ENCODE peak calls at places on chromosomes 3 and 15, in five cellular contexts. One of them, this sample, is unnamed.
A peak's percentile ranks its signal among the peaks of the same experiment; 100 is the strongest.

GRCh38 chr3:7371693-7372572 is 511.0 kb downstream of the GRM7 start:
- DNase-seq in esophagus muscularis mucosa: no peak
- DNase-seq in cardiac fibroblast: no peak
- DNase-seq in fibroblast of villous mesenchyme: no peak
- DNase-seq in lower leg skin: no peak
- DNase-seq in this sample: no peak

GRCh38 chr15:87971076-87971475 is 285.5 kb downstream of the NTRK3 start:
- DNase-seq in esophagus muscularis mucosa: no peak
- DNase-seq in cardiac fibroblast: no peak
- DNase-seq in fibroblast of villous mesenchyme: no peak
- DNase-seq in lower leg skin: no peak
- DNase-seq in this sample: no peak

GRCh38 chr3:178385280-178385952 is 150.8 kb upstream of the KCNMB2 start:
- DNase-seq in esophagus muscularis mucosa: no peak
- DNase-seq in cardiac fibroblast: peak; percentile 65
- DNase-seq in fibroblast of villous mesenchyme: peak; percentile 61
- DNase-seq in lower leg skin: no peak
- DNase-seq in this sample: peak; percentile 51

GRCh38 chr3:127325630-127325961 is 37.8 kb upstream of the PRR20G start:
- DNase-seq in esophagus muscularis mucosa: no peak
- DNase-seq in cardiac fibroblast: peak; percentile 7
- DNase-seq in fibroblast of villous mesenchyme: no peak
- DNase-seq in lower leg skin: no peak
- DNase-seq in this sample: no peak

GRCh38 chr15:57436961-57437360 is 60.7 kb downstream of the CGNL1 start:
- DNase-seq in esophagus muscularis mucosa: no peak
- DNase-seq in cardiac fibroblast: no peak
- DNase-seq in fibroblast of villous mesenchyme: no peak
- DNase-seq in lower leg skin: no peak
- DNase-seq in this sample: no peak

GRCh38 chr15:67086650-67086941 is 21.2 kb downstream of the SMAD3 start:
- DNase-seq in esophagus muscularis mucosa: no peak
- DNase-seq in cardiac fibroblast: no peak
- DNase-seq in fibroblast of villous mesenchyme: no peak
- DNase-seq in lower leg skin: no peak
- DNase-seq in this sample: no peak

GRCh38 chr15:65583701-65584100 is 27.2 kb downstream of the INTS14 start:
- DNase-seq in esophagus muscularis mucosa: no peak
- DNase-seq in cardiac fibroblast: peak; percentile 71
- DNase-seq in fibroblast of villous mesenchyme: peak; percentile 47
- DNase-seq in lower leg skin: no peak
- DNase-seq in this sample: peak; percentile 56

GRCh38 chr3:36540898-36541518 is 160.7 kb downstream of the STAC start:
- DNase-seq in esophagus muscularis mucosa: peak; percentile 3
- DNase-seq in cardiac fibroblast: peak; percentile 42
- DNase-seq in fibroblast of villous mesenchyme: peak; percentile 47
- DNase-seq in lower leg skin: no peak
- DNase-seq in this sample: peak; percentile 47

GRCh38 chr15:66308526-66308925 is 15.2 kb downstream of the DIS3L start:
- DNase-seq in esophagus muscularis mucosa: no peak
- DNase-seq in cardiac fibroblast: no peak
- DNase-seq in fibroblast of villous mesenchyme: no peak
- DNase-seq in lower leg skin: no peak
- DNase-seq in this sample: no peak

GRCh38 chr3:41267975-41268640 is 68.8 kb downstream of the CTNNB1 start:
- DNase-seq in esophagus muscularis mucosa: no peak
- DNase-seq in cardiac fibroblast: peak; percentile 84
- DNase-seq in fibroblast of villous mesenchyme: peak; percentile 85
- DNase-seq in lower leg skin: no peak
- DNase-seq in this sample: peak; percentile 98

GRCh38 chr3:4897765-4898453 is 81.3 kb upstream of the BHLHE40 start:
- DNase-seq in esophagus muscularis mucosa: no peak
- DNase-seq in cardiac fibroblast: peak; percentile 39
- DNase-seq in fibroblast of villous mesenchyme: peak; percentile 18
- DNase-seq in lower leg skin: no peak
- DNase-seq in this sample: no peak

GRCh38 chr3:46293035-46293724 is 50.9 kb downstream of the CCR3 start:
- DNase-seq in esophagus muscularis mucosa: peak; percentile 89
- DNase-seq in cardiac fibroblast: no peak
- DNase-seq in fibroblast of villous mesenchyme: no peak
- DNase-seq in lower leg skin: no peak
- DNase-seq in this sample: no peak

GRCh38 chr3:88824646-88825303 is 282.6 kb upstream of the EPHA3 start:
- DNase-seq in esophagus muscularis mucosa: no peak
- DNase-seq in cardiac fibroblast: peak; percentile 1
- DNase-seq in fibroblast of villous mesenchyme: peak; percentile 15
- DNase-seq in lower leg skin: no peak
- DNase-seq in this sample: no peak

GRCh38 chr3:112568642-112569041 is 6.8 kb downstream of the SLC35A5 start:
- DNase-seq in esophagus muscularis mucosa: no peak
- DNase-seq in cardiac fibroblast: no peak
- DNase-seq in fibroblast of villous mesenchyme: no peak
- DNase-seq in lower leg skin: no peak
- DNase-seq in this sample: no peak

GRCh38 chr3:173098959-173099358 is 42.1 kb downstream of the SPATA16 start:
- DNase-seq in esophagus muscularis mucosa: no peak
- DNase-seq in cardiac fibroblast: no peak
- DNase-seq in fibroblast of villous mesenchyme: no peak
- DNase-seq in lower leg skin: no peak
- DNase-seq in this sample: no peak

GRCh38 chr3:181274025-181274424 is 284.5 kb upstream of the DNAJC19 start:
- DNase-seq in esophagus muscularis mucosa: no peak
- DNase-seq in cardiac fibroblast: no peak
- DNase-seq in fibroblast of villous mesenchyme: no peak
- DNase-seq in lower leg skin: no peak
- DNase-seq in this sample: no peak

GRCh38 chr3:65004316-65004715 is 316.5 kb upstream of the ADAMTS9 start:
- DNase-seq in esophagus muscularis mucosa: no peak
- DNase-seq in cardiac fibroblast: no peak
- DNase-seq in fibroblast of villous mesenchyme: peak; percentile 37
- DNase-seq in lower leg skin: no peak
- DNase-seq in this sample: no peak

GRCh38 chr3:195203631-195204030 is 67.3 kb downstream of the XXYLT1 start:
- DNase-seq in esophagus muscularis mucosa: no peak
- DNase-seq in cardiac fibroblast: no peak
- DNase-seq in fibroblast of villous mesenchyme: no peak
- DNase-seq in lower leg skin: peak; percentile 70
- DNase-seq in this sample: no peak

GRCh38 chr3:134709563-134710312 is 58.9 kb upstream of the KY start:
- DNase-seq in esophagus muscularis mucosa: peak; percentile 91
- DNase-seq in cardiac fibroblast: peak; percentile 6
- DNase-seq in fibroblast of villous mesenchyme: no peak
- DNase-seq in lower leg skin: no peak
- DNase-seq in this sample: no peak

GRCh38 chr3:185900228-185900627 is 37.6 kb downstream of the TRA2B start:
- DNase-seq in esophagus muscularis mucosa: no peak
- DNase-seq in cardiac fibroblast: peak; percentile 79
- DNase-seq in fibroblast of villous mesenchyme: peak; percentile 81
- DNase-seq in lower leg skin: no peak
- DNase-seq in this sample: peak; percentile 95

GRCh38 chr15:72604794-72605193 is 49.7 kb upstream of the GOLGA6B start:
- DNase-seq in esophagus muscularis mucosa: peak; percentile 60
- DNase-seq in cardiac fibroblast: no peak
- DNase-seq in fibroblast of villous mesenchyme: no peak
- DNase-seq in lower leg skin: no peak
- DNase-seq in this sample: no peak

GRCh38 chr3:157499342-157499963 is 3.8 kb downstream of the VEPH1 start:
- DNase-seq in esophagus muscularis mucosa: peak; percentile 78
- DNase-seq in cardiac fibroblast: peak; percentile 41
- DNase-seq in fibroblast of villous mesenchyme: no peak
- DNase-seq in lower leg skin: peak; percentile 88
- DNase-seq in this sample: peak; percentile 18

GRCh38 chr3:127056976-127057375 is 74.1 kb downstream of the PLXNA1 start:
- DNase-seq in esophagus muscularis mucosa: no peak
- DNase-seq in cardiac fibroblast: no peak
- DNase-seq in fibroblast of villous mesenchyme: no peak
- DNase-seq in lower leg skin: no peak
- DNase-seq in this sample: no peak

GRCh38 chr3:113428581-113428980 is 12.7 kb downstream of the CFAP44 start:
- DNase-seq in esophagus muscularis mucosa: no peak
- DNase-seq in cardiac fibroblast: no peak
- DNase-seq in fibroblast of villous mesenchyme: no peak
- DNase-seq in lower leg skin: no peak
- DNase-seq in this sample: no peak

GRCh38 chr3:105944721-105945120 is 75.9 kb upstream of the CBLB start:
- DNase-seq in esophagus muscularis mucosa: no peak
- DNase-seq in cardiac fibroblast: peak; percentile 37
- DNase-seq in fibroblast of villous mesenchyme: no peak
- DNase-seq in lower leg skin: no peak
- DNase-seq in this sample: peak; percentile 84

GRCh38 chr3:79326642-79327041 is 441.2 kb downstream of the ROBO1 start:
- DNase-seq in esophagus muscularis mucosa: no peak
- DNase-seq in cardiac fibroblast: peak; percentile 3
- DNase-seq in fibroblast of villous mesenchyme: no peak
- DNase-seq in lower leg skin: no peak
- DNase-seq in this sample: no peak

GRCh38 chr3:42503957-42504333 is 1.5 kb downstream of the VIPR1 start:
- DNase-seq in esophagus muscularis mucosa: no peak
- DNase-seq in cardiac fibroblast: no peak
- DNase-seq in fibroblast of villous mesenchyme: no peak
- DNase-seq in lower leg skin: peak; percentile 72
- DNase-seq in this sample: no peak

GRCh38 chr3:171873561-171873960 is 30.4 kb downstream of the TMEM212 start:
- DNase-seq in esophagus muscularis mucosa: no peak
- DNase-seq in cardiac fibroblast: peak; percentile 42
- DNase-seq in fibroblast of villous mesenchyme: peak; percentile 92
- DNase-seq in lower leg skin: no peak
- DNase-seq in this sample: peak; percentile 54

GRCh38 chr3:154708554-154708953 is 278.6 kb upstream of the GPR149 start:
- DNase-seq in esophagus muscularis mucosa: no peak
- DNase-seq in cardiac fibroblast: no peak
- DNase-seq in fibroblast of villous mesenchyme: no peak
- DNase-seq in lower leg skin: no peak
- DNase-seq in this sample: no peak

GRCh38 chr15:88775776-88776175 is 27.5 kb upstream of the ACAN start:
- DNase-seq in esophagus muscularis mucosa: no peak
- DNase-seq in cardiac fibroblast: no peak
- DNase-seq in fibroblast of villous mesenchyme: no peak
- DNase-seq in lower leg skin: no peak
- DNase-seq in this sample: no peak

GRCh38 chr3:129934234-129935123 is 40.0 kb upstream of the TRH start:
- DNase-seq in esophagus muscularis mucosa: no peak
- DNase-seq in cardiac fibroblast: peak; percentile 40
- DNase-seq in fibroblast of villous mesenchyme: peak; percentile 31
- DNase-seq in lower leg skin: no peak
- DNase-seq in this sample: peak; percentile 15
- H3K4me3 ChIP-seq in esophagus muscularis mucosa: peak overlapping the region; percentile 28
- H3K4me3 ChIP-seq in cardiac fibroblast: no peak overlapping the region
- H3K4me3 ChIP-seq in fibroblast of villous mesenchyme: peak overlapping the region; percentile 24
- H3K4me3 ChIP-seq in lower leg skin: no peak overlapping the region
- H3K4me3 ChIP-seq in this sample: no peak overlapping the region

DNA sequence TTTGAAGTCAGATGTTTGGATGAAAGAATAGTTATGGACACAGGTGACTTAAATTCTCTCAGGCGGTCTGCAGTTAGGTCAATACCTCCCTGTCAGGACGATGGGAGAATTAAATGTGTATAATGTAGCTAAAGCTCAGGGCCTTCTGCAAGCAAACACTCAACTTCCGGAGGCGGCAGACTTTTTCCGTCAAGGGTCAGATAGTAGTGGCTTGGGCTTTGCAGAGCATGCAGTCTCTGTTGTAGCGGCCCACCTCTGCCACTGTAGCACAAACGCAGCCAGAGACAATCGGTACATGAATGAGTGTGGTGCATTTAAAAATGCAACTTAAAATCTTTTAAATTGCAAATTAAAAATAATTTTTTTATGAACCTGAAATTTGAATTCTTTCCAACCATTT is 47.4 kb downstream of the CMTM8 start:
- DNase-seq in esophagus muscularis mucosa: no peak
- DNase-seq in cardiac fibroblast: peak; percentile 15
- DNase-seq in fibroblast of villous mesenchyme: no peak
- DNase-seq in lower leg skin: no peak
- DNase-seq in this sample: no peak
- H3K4me3 ChIP-seq in esophagus muscularis mucosa: no peak overlapping the region
- H3K4me3 ChIP-seq in cardiac fibroblast: no peak overlapping the region
- H3K4me3 ChIP-seq in fibroblast of villous mesenchyme: no peak overlapping the region
- H3K4me3 ChIP-seq in lower leg skin: no peak overlapping the region
- H3K4me3 ChIP-seq in this sample: no peak overlapping the region

DNA sequence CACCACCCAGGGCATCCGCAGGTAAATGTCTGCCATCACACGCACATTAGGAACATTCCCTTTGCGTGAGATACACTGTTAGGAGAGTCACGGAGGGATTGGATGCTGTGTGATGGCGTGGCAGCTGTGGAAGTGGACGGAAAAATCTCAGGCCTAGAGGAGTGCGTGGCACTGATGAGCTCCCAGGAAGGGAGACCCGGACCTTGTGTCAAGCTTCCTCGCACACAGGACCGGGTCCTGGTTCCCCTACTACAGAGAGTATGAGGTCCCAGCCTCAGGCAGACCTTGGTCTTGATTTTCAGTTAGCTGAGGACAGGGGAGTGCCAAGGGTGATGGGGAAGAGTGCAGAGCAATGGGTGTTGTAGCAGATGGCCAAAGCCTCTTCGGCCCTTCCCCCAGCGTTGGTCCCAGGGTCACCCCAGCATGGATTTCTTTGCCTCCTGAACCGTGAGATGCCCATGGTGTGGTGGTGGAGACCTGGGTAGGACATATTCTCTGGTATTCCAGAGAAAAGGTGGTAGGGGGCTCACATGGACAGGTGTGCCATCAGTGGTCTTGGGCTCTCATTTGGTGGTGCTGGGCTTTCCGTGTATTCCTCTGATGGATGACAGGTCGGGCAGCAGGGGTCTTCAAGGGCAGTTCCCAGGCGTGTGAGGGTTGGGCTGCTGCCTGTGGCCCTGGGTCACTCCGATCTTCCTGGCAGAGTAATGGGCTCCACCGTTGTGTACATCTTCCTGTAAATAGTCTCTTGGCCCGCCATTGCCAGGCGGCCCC is 105.1 kb downstream of the SNRPN start:
- DNase-seq in esophagus muscularis mucosa: no peak
- DNase-seq in cardiac fibroblast: no peak
- DNase-seq in fibroblast of villous mesenchyme: no peak
- DNase-seq in lower leg skin: peak; percentile 34
- DNase-seq in this sample: no peak
- H3K4me3 ChIP-seq in esophagus muscularis mucosa: no peak overlapping the region
- H3K4me3 ChIP-seq in cardiac fibroblast: no peak overlapping the region
- H3K4me3 ChIP-seq in fibroblast of villous mesenchyme: no peak overlapping the region
- H3K4me3 ChIP-seq in lower leg skin: no peak overlapping the region
- H3K4me3 ChIP-seq in this sample: no peak overlapping the region

DNA sequence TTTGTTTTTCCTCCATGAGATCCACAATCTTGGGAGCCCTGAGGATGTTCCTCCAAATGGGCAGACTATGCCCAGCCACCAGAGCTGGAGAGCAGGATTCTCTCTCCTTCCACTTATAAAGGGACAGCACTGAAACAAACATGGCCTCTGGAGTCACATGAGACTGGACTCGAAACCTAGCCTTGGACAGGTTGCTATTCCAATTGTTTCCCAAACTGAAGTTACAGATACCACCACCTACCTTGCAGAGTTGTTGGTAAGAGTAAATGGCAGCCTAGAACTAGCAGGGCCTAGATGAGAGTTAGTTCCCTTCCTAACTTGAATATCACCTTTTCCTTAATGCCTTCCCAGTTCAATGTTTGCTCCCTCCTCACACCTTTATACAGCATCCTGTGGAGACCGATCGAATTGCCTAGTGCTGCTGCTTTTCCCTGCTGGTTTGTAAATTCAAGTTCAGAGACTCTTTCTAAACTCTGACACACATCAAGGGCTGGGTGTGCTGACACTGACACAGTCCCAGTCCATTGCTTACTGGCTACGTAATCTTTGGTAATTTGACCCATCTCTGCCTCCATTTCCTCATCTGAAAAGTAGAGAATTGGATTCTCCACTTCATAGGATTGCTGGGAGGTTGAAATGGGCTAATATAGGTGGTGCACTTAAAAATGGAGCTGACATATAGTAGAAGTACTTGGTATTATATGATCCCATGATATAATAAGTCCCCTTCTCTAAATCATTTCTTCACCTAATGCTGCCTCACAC is 2.6 kb downstream of the IMP3 start:
- DNase-seq in esophagus muscularis mucosa: no peak
- DNase-seq in cardiac fibroblast: no peak
- DNase-seq in fibroblast of villous mesenchyme: no peak
- DNase-seq in lower leg skin: no peak
- DNase-seq in this sample: no peak
- H3K4me3 ChIP-seq in esophagus muscularis mucosa: peak overlapping the region; percentile 97
- H3K4me3 ChIP-seq in cardiac fibroblast: peak overlapping the region; percentile 98
- H3K4me3 ChIP-seq in fibroblast of villous mesenchyme: peak overlapping the region; percentile 73
- H3K4me3 ChIP-seq in lower leg skin: no peak overlapping the region
- H3K4me3 ChIP-seq in this sample: no peak overlapping the region

This sample was measured in brain microvascular endothelial cell.